ENCODE peak calls at places on chromosomes 5 and 9, in four cellular contexts. B, N, A and Z are unnamed samples.

GRCh38 chr5:45113726-45114125 is 305.0 kb downstream of the MRPS30 start:
- DNase-seq in B (no peak), N (no peak), A (no peak), Z (peak; percentile 31)

GRCh38 chr9:96031366-96031824 is 155.9 kb downstream of the ERCC6L2 start:
- DNase-seq in B (peak; percentile 82), N (no peak), A (peak; percentile 94), Z (peak; percentile 40)

GRCh38 chr5:3197699-3198098 is 397.9 kb upstream of the IRX1 start:
- DNase-seq in B (no peak), N (no peak), A (no peak), Z (peak; percentile 1)

GRCh38 chr5:1796371-1797108 is 3.1 kb downstream of the MRPL36 start:
- DNase-seq in B (peak; percentile 40), N (no peak), A (no peak), Z (no peak)

GRCh38 chr5:139645495-139645871 is 2.7 kb upstream of the CXXC5 start:
- DNase-seq in B (peak; percentile 12), N (no peak), A (no peak), Z (no peak)

GRCh38 chr9:18472915-18473314 is 1.0 kb upstream of the ADAMTSL1 start:
- DNase-seq in B (no peak), N (no peak), A (peak; percentile 68), Z (no peak)

GRCh38 chr9:94864183-94864582 is 137.7 kb downstream of the AOPEP start:
- DNase-seq in B (no peak), N (no peak), A (no peak), Z (no peak)

GRCh38 chr5:122586351-122586750 is 188.5 kb upstream of the SNX2 start:
- DNase-seq in B (no peak), N (no peak), A (no peak), Z (no peak)

GRCh38 chr9:89497181-89497963 is 541 bp downstream of the SEMA4D start:
- DNase-seq in B (no peak), N (no peak), A (peak; percentile 63), Z (no peak)

GRCh38 chr5:43854697-43855292 is 251.8 kb downstream of the NNT start:
- DNase-seq in B (no peak), N (no peak), A (no peak), Z (no peak)

GRCh38 chr9:95317119-95317892 is at the start of gene FANCC:
- DNase-seq in B (peak; percentile 95), N (peak; percentile 81), A (peak; percentile 99), Z (peak; percentile 48)

GRCh38 chr9:6133346-6134063 is 82.1 kb upstream of the IL33 start:
- DNase-seq in B (no peak), N (peak; percentile 95), A (no peak), Z (peak; percentile 98)

GRCh38 chr9:120715331-120715924 is 1.2 kb upstream of the MEGF9 start:
- DNase-seq in B (peak; percentile 71), N (no peak), A (peak; percentile 84), Z (peak; percentile 43)

GRCh38 chr5:164002653-164003052 is 497.2 kb downstream of the MAT2B start:
- DNase-seq in B (no peak), N (peak; percentile 42), A (no peak), Z (peak; percentile 70)

GRCh38 chr5:146007270-146007669 is 70.9 kb downstream of the SH3RF2 start:
- DNase-seq in B (no peak), N (no peak), A (no peak), Z (no peak)

GRCh38 chr5:90833753-90834152 is 275.2 kb downstream of the ADGRV1 start:
- DNase-seq in B (no peak), N (no peak), A (no peak), Z (no peak)

GRCh38 chr5:107604990-107605389 is 65.7 kb downstream of the EFNA5 start:
- DNase-seq in B (no peak), N (no peak), A (no peak), Z (no peak)

GRCh38 chr5:72587909-72588308 is 80.7 kb upstream of the ZNF366 start:
- DNase-seq in B (no peak), N (no peak), A (no peak), Z (no peak)

GRCh38 chr5:22709743-22710142 is 143.4 kb downstream of the CDH12 start:
- DNase-seq in B (no peak), N (peak; percentile 83), A (no peak), Z (peak; percentile 69)

GRCh38 chr9:86589273-86589672 is 235.1 kb upstream of the TUT7 start:
- DNase-seq in B (no peak), N (no peak), A (no peak), Z (no peak)

GRCh38 chr9:114798793-114799427 is 6.9 kb downstream of the TNFSF15 start:
- DNase-seq in B (no peak), N (peak; percentile 73), A (no peak), Z (peak; percentile 85)

GRCh38 chr9:119634036-119634435 is 264.8 kb upstream of the BRINP1 start:
- DNase-seq in B (no peak), N (no peak), A (no peak), Z (no peak)

GRCh38 chr5:39584921-39585320 is 160.1 kb upstream of the DAB2 start:
- DNase-seq in B (no peak), N (no peak), A (no peak), Z (no peak)

GRCh38 chr5:3325811-3326568 is 269.6 kb upstream of the IRX1 start:
- DNase-seq in B (no peak), N (no peak), A (no peak), Z (no peak)

GRCh38 chr9:93177676-93178075 is 6.3 kb upstream of the WNK2 start:
- DNase-seq in B (no peak), N (no peak), A (no peak), Z (no peak)

GRCh38 chr9:126440938-126441337 is 114.3 kb downstream of the MVB12B start:
- DNase-seq in B (no peak), N (no peak), A (no peak), Z (no peak)

GRCh38 chr9:133146746-133147411 is 16.8 kb downstream of the GBGT1 start:
- DNase-seq in B (no peak), N (no peak), A (peak; percentile 49), Z (no peak)

GRCh38 chr9:130993303-130994030 is 15.5 kb upstream of the LAMC3 start:
- DNase-seq in B (peak; percentile 22), N (no peak), A (no peak), Z (no peak)

GRCh38 chr9:118929317-118929716 is 439.9 kb downstream of the BRINP1 start:
- DNase-seq in B (no peak), N (peak; percentile 55), A (no peak), Z (peak; percentile 3)

GRCh38 chr9:81605154-81605670 is 84.1 kb downstream of the TLE1 start:
- DNase-seq in B (no peak), N (no peak), A (no peak), Z (peak; percentile 36)

GRCh38 chr5:168165221-168165965 is 126.1 kb upstream of the WWC1 start:
- DNase-seq in B (no peak), N (peak; percentile 11), A (no peak), Z (no peak)

GRCh38 chr5:78699565-78700143 is 51.1 kb upstream of the LHFPL2 start:
- DNase-seq in B (no peak), N (peak; percentile 100), A (no peak), Z (peak; percentile 100)

GRCh38 chr5:12330993-12331588 is 426.8 kb upstream of the CTNND2 start:
- DNase-seq in B (no peak), N (no peak), A (no peak), Z (no peak)

GRCh38 chr9:108162664-108163063 is 673.1 kb upstream of the KLF4 start:
- DNase-seq in B (peak; percentile 67), N (peak; percentile 94), A (no peak), Z (peak; percentile 51)

GRCh38 chr5:119363936-119364335 is 8.1 kb downstream of the TNFAIP8 start:
- DNase-seq in B (no peak), N (peak; percentile 52), A (no peak), Z (peak; percentile 73)

GRCh38 chr5:75355236-75355635 is 18.2 kb downstream of the HMGCR start:
- DNase-seq in B (no peak), N (no peak), A (no peak), Z (no peak)

GRCh38 chr5:131990716-131991115 is 20.7 kb downstream of the ACSL6 start:
- DNase-seq in B (peak; percentile 32), N (no peak), A (no peak), Z (no peak)

GRCh38 chr9:108836319-108836718 is 19.5 kb downstream of the ACTL7B start:
- DNase-seq in B (no peak), N (no peak), A (no peak), Z (no peak)

GRCh38 chr5:61280766-61281427 is 51.2 kb upstream of the ZSWIM6 start:
- DNase-seq in B (peak; percentile 53), N (peak; percentile 54), A (peak; percentile 72), Z (peak; percentile 65)

GRCh38 chr5:64771736-64772135 is 3.0 kb downstream of the CWC27 start:
- DNase-seq in B (no peak), N (no peak), A (no peak), Z (peak; percentile 75)

GRCh38 chr5:111043712-111044506 is 27.6 kb upstream of the TSLP start:
- DNase-seq in B (no peak), N (peak; percentile 16), A (no peak), Z (peak; percentile 4)
- H3K27me3 ChIP-seq in B (no peaks in the 10 kb centered on the region), N (no peaks in the 10 kb centered on the region), A (no peaks in the 10 kb centered on the region), Z (no peaks in the 10 kb centered on the region)

GRCh38 chr5:155761502-155761901 is 565.5 kb upstream of the SGCD start:
- DNase-seq in B (no peak), N (no peak), A (no peak), Z (no peak)
- H3K27me3 ChIP-seq in B (no peaks in the 10 kb centered on the region), N (no peaks in the 10 kb centered on the region), A (no peaks in the 10 kb centered on the region), Z (no peaks in the 10 kb centered on the region)

GRCh38 chr9:34962530-34962929 is 4.4 kb downstream of the PHF24 start:
- DNase-seq in B (no peak), N (no peak), A (no peak), Z (no peak)

GRCh38 chr9:34957492-34958410 is at the start of gene PHF24:
- DNase-seq in B (no peak), N (no peak), A (peak; percentile 65), Z (no peak)

GRCh38 chr9:34961574-34962480 is 3.7 kb downstream of the PHF24 start:
- DNase-seq in B (no peak), N (peak; percentile 87), A (no peak), Z (peak; percentile 91)

GRCh38 chr9:34956648-34957047 is 1.4 kb upstream of the PHF24 start:
- DNase-seq in B (no peak), N (no peak), A (no peak), Z (no peak)

GRCh38 chr9:34958411-34958982 is 412 bp downstream of the PHF24 start:
- DNase-seq in B (no peak), N (no peak), A (no peak), Z (no peak)
- H3K27me3 ChIP-seq in B (no peaks in the 10 kb centered on the region), N (peaks cover 5% of the 10 kb centered on the region), A (no peaks in the 10 kb centered on the region), Z (peaks cover 18% of the 10 kb centered on the region)

GRCh38 chr5:169352901-169353300 is 52.0 kb upstream of the SLIT3 start:
- DNase-seq in B (no peak), N (no peak), A (no peak), Z (no peak)
- H3K27me3 ChIP-seq in B (peaks cover 1% of the 10 kb centered on the region), N (no peaks in the 10 kb centered on the region), A (no peaks in the 10 kb centered on the region), Z (no peaks in the 10 kb centered on the region)